ENCODE peak calls at places on chromosomes 7 and 10, in ten cellular contexts. O is thoracic aorta; V is skeletal muscle cell; K is heart left ventricle; F is choroid plexus epithelial cell; X is foreskin fibroblast; D is tibial artery; Q is CD8-positive, alpha-beta memory T cell; U is upper lobe of right lung; J is psoas muscle. A is an unnamed sample.

GRCh38 chr10:21172774-21173432 is 275.8 kb upstream of the NEBL start:
- DNase-seq in Q (no peak), F (peak; percentile 43), V (no peak), D (no peak), J (no peak), K (no peak), U (peak; percentile 71), O (no peak), X (peak; percentile 52), A (no peak)

GRCh38 chr10:9166770-9167169 is 1112.3 kb downstream of the GATA3 start:
- DNase-seq in O (no peak), U (no peak), X (no peak), F (no peak), K (no peak), V (no peak), Q (no peak), J (no peak), D (no peak), A (peak; percentile 78)

GRCh38 chr7:25624837-25625236 is 396.6 kb upstream of the NPVF start:
- DNase-seq in J (no peak), F (peak; percentile 48), O (no peak), D (peak; percentile 51), Q (no peak), K (no peak), V (no peak), X (no peak), U (no peak), A (no peak)

GRCh38 chr7:34249192-34249591 is 343.9 kb downstream of the BMPER start:
- DNase-seq in D (no peak), V (no peak), K (no peak), J (no peak), Q (no peak), O (no peak), U (no peak), F (no peak), X (no peak), A (no peak)

GRCh38 chr7:47100815-47101435 is 481.0 kb downstream of the TNS3 start:
- DNase-seq in Q (no peak), K (no peak), X (peak; percentile 52), U (peak; percentile 80), V (no peak), O (no peak), F (peak; percentile 84), J (no peak), D (peak; percentile 52), A (peak; percentile 32)

GRCh38 chr10:119337796-119338432 is 130.5 kb downstream of the GRK5 start:
- DNase-seq in J (peak; percentile 29), U (no peak), D (no peak), V (no peak), X (peak; percentile 72), F (peak; percentile 88), O (no peak), K (peak; percentile 2), Q (no peak), A (no peak)

GRCh38 chr7:76515999-76516443 is 5.7 kb downstream of the UPK3B start:
- DNase-seq in Q (peak; percentile 37), U (peak; percentile 85), V (peak; percentile 5), K (no peak), D (no peak), F (peak; percentile 66), J (no peak), X (peak; percentile 70), O (no peak), A (no peak)

GRCh38 chr7:85004402-85004801 is 182.5 kb downstream of the SEMA3D start:
- DNase-seq in D (no peak), X (peak; percentile 32), O (no peak), F (peak; percentile 84), U (no peak), Q (no peak), V (no peak), K (no peak), J (no peak), A (no peak)

DNA sequence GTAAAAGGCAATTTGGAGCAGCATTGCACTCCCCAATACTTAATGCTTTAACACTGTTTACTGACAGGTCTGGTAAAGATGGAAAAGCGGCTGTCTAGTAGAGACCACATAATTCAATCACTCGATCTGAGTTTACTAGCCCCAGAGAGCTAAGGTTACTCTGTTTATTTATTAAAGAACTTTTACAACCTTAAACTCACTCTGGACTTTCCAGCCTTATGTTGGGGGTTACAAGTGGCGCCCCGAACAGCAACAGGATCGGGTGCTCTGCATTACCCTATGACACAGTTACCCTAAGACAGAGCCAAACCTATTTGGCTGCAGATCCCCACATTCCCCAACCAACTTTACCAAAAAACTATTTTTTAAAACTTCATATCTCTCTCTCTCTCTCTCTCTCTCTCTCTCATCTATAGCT is 43.9 kb downstream of the MRPS24 start:
- DNase-seq in F (no peak), O (no peak), K (no peak), X (no peak), U (no peak), D (no peak), Q (no peak), V (no peak), J (no peak), A (no peak)
- H3K4me3 ChIP-seq in F (no peak overlapping the region), O (no peak overlapping the region), K (no peak overlapping the region), X (no peak overlapping the region), U (no peak overlapping the region), D (no peak overlapping the region), Q (no peak overlapping the region), V (no peak overlapping the region), J (no peak overlapping the region), A (no peak overlapping the region)

DNA sequence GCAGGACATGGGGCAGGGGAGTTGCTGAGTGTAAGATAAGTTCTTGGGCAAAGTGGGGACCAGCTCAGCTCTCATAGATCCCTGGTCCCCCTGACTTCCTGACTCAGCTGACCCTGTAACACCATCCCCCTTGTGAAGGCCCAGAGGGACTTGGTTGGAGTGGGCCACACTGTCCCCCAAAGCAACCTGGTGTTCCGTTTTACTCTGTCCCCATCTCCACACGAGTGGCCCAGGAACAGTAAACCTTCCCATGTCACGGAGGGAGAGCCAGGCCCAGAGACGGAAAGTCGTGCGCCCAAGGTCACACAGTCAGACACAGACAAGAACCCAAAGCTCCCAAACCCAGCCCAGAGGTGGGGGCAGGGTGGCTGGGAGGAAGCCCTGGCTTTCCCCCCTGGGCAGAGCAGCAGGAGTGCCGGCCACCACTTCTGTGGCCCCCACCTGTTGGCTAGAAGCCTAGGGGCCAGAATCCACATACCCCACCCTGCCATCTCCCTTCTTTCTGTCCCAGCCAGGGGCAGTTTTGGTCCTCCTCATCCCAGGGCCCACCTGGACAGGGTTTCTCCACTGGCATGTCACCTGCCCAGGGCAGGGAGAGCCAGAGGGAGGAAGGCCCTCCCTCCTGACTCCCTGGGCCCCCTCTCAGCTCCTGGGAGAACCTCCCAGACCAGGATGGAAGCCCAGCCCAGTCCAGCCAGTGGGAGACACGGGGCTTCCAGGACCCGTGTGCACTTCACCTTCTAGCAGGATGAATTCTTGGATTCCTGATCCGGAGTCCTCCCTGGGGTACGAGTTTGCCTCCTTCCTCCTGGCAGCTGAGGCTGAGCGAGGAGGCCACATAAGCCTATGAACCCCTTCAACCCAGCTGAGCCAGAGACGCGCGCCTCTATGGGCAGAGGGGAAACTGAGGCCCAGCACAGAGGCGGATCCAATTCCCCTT is 20.6 kb upstream of the VPS37D start:
- DNase-seq in U (no peak), X (no peak), F (no peak), J (peak; percentile 30), O (no peak), D (no peak), K (no peak), Q (no peak), V (no peak), A (no peak)
- H3K4me3 ChIP-seq in U (no peak overlapping the region), X (no peak overlapping the region), F (no peak overlapping the region), J (peak overlapping the region; percentile 64), O (no peak overlapping the region), D (peak overlapping the region; percentile 51), K (no peak overlapping the region), Q (no peak overlapping the region), V (no peak overlapping the region), A (no peak overlapping the region)

GRCh38 chr7:148983220-148984146 is 44.8 kb downstream of the PDIA4 start:
- DNase-seq in K (no peak), X (peak; percentile 86), V (peak; percentile 46), U (peak; percentile 75), F (peak; percentile 75), Q (peak; percentile 78), J (peak; percentile 74), D (no peak), O (peak; percentile 16), A (peak; percentile 85)

GRCh38 chr7:148987010-148987750 is 41.1 kb downstream of the PDIA4 start:
- DNase-seq in U (peak; percentile 84), F (peak; percentile 92), X (peak; percentile 93), V (peak; percentile 60), D (peak; percentile 76), Q (peak; percentile 71), J (peak; percentile 86), K (peak; percentile 85), O (peak; percentile 53), A (peak; percentile 90)

GRCh38 chr7:148982596-148983219 is 45.6 kb downstream of the PDIA4 start:
- DNase-seq in J (peak; percentile 41), V (no peak), O (no peak), K (no peak), F (peak; percentile 61), Q (no peak), D (no peak), U (no peak), X (peak; percentile 70), A (no peak)

GRCh38 chr7:148987751-148988512 is 40.4 kb downstream of the PDIA4 start:
- DNase-seq in K (no peak), F (peak; percentile 40), O (no peak), D (no peak), J (no peak), Q (no peak), V (no peak), U (no peak), X (no peak), A (no peak)

GRCh38 chr7:148986737-148987009 is 41.6 kb downstream of the PDIA4 start:
- DNase-seq in U (no peak), F (no peak), K (no peak), O (no peak), D (no peak), V (no peak), J (no peak), X (no peak), Q (no peak), A (no peak)
- H3K4me3 ChIP-seq in U (no peak overlapping the region), F (no peak overlapping the region), K (peak overlapping the region; percentile 66), O (peak overlapping the region; percentile 96), D (peak overlapping the region; percentile 78), V (no peak overlapping the region), J (peak overlapping the region; percentile 76), X (no peak overlapping the region), Q (peak overlapping the region; percentile 96), A (peak overlapping the region; percentile 30)

GRCh38 chr10:101710064-101710695 is 15.2 kb upstream of the FBXW4 start:
- DNase-seq in D (no peak), O (no peak), Q (no peak), V (no peak), J (no peak), F (peak; percentile 44), X (no peak), U (no peak), K (no peak), A (no peak)

GRCh38 chr10:101708073-101708472 is 13.1 kb upstream of the FBXW4 start:
- DNase-seq in J (no peak), X (no peak), K (no peak), F (no peak), O (no peak), U (no peak), Q (no peak), V (no peak), D (no peak), A (no peak)

GRCh38 chr10:101710793-101711192 is 15.8 kb upstream of the FBXW4 start:
- DNase-seq in X (no peak), D (no peak), F (no peak), U (no peak), Q (no peak), J (no peak), K (no peak), V (no peak), O (no peak), A (no peak)

GRCh38 chr10:101708870-101709269 is 13.9 kb upstream of the FBXW4 start:
- DNase-seq in D (no peak), V (no peak), F (no peak), O (no peak), X (no peak), Q (no peak), K (no peak), J (no peak), U (no peak), A (no peak)

GRCh38 chr10:101709359-101710063 is 14.5 kb upstream of the FBXW4 start:
- DNase-seq in K (no peak), F (peak; percentile 4), D (no peak), V (no peak), X (peak; percentile 28), U (no peak), J (no peak), O (no peak), Q (no peak), A (no peak)
- H3K4me3 ChIP-seq in K (no peak overlapping the region), F (no peak overlapping the region), D (no peak overlapping the region), V (no peak overlapping the region), X (no peak overlapping the region), U (no peak overlapping the region), J (no peak overlapping the region), O (no peak overlapping the region), Q (no peak overlapping the region), A (no peak overlapping the region)